ENCODE peak calls at places on chromosomes 13 and 19, in eight cellular contexts. L is epithelial cell of esophagus, D is bronchial epithelial cell, Y is osteocyte, A is activated B cell treated with CpG ODN at 0.5 μM for 24 hours, G is suprapubic skin, M is cardiac muscle cell, J is neural progenitor cell. I is an unnamed sample.

GRCh38 chr13:90591260-90591926 is 756.1 kb upstream of the MIR17HG start:
- DNase-seq in D (peak; percentile 55), G (no peak), M (peak; percentile 54), J (no peak), A (no peak), L (peak; percentile 32), Y (no peak), I (no peak)

GRCh38 chr13:23643828-23644419 is 73.7 kb downstream of the TNFRSF19 start:
- DNase-seq in L (no peak), A (no peak), J (no peak), D (peak; percentile 33), G (no peak), Y (no peak), M (peak; percentile 41), I (no peak)

GRCh38 chr19:55712804-55713631 is 25.2 kb downstream of the NLRP9 start:
- DNase-seq in J (no peak), G (no peak), L (no peak), M (no peak), A (no peak), Y (no peak), D (no peak), I (no peak)

GRCh38 chr19:53927745-53928144 is 18.7 kb downstream of the CACNG7 start:
- DNase-seq in Y (no peak), M (peak; percentile 79), G (no peak), D (peak; percentile 29), J (peak; percentile 91), L (peak; percentile 54), A (no peak), I (no peak)

GRCh38 chr13:34967851-34968562 is 25.9 kb downstream of the NBEA start:
- DNase-seq in M (no peak), Y (no peak), A (no peak), J (no peak), L (peak; percentile 24), D (peak; percentile 58), G (no peak), I (no peak)

GRCh38 chr19:8988204-8988603 is 22.0 kb downstream of the MUC16 start:
- DNase-seq in A (no peak), G (no peak), L (no peak), D (no peak), M (no peak), Y (no peak), J (peak; percentile 15), I (no peak)

GRCh38 chr13:106851251-106851650 is 283.3 kb upstream of the ARGLU1 start:
- DNase-seq in M (no peak), A (no peak), J (no peak), Y (no peak), D (peak; percentile 27), L (peak; percentile 36), G (no peak), I (no peak)

GRCh38 chr19:53908106-53908932 is 759 bp upstream of the CACNG7 start:
- DNase-seq in L (peak; percentile 35), D (peak; percentile 19), A (no peak), Y (no peak), J (peak; percentile 88), M (peak; percentile 79), G (no peak), I (no peak)

GRCh38 chr13:51958217-51958547 is 53.1 kb downstream of the ATP7B start:
- DNase-seq in A (no peak), J (no peak), D (peak; percentile 15), M (no peak), G (no peak), Y (no peak), L (no peak), I (no peak)

GRCh38 chr13:22618002-22618401 is 562.8 kb upstream of the SGCG start:
- DNase-seq in G (no peak), L (no peak), Y (no peak), M (no peak), D (no peak), J (no peak), A (no peak), I (no peak)

GRCh38 chr19:44657211-44657921 is 13.7 kb downstream of the PVR start:
- DNase-seq in G (peak; percentile 73), D (peak; percentile 29), J (peak; percentile 81), M (peak; percentile 82), L (peak; percentile 48), Y (peak; percentile 91), A (peak; percentile 58), I (peak; percentile 65)

GRCh38 chr13:84962141-84962750 is 837.0 kb downstream of the SLITRK6 start:
- DNase-seq in M (no peak), D (no peak), L (no peak), Y (no peak), J (no peak), G (no peak), A (no peak), I (no peak)

GRCh38 chr13:32318072-32318471 is 2.8 kb downstream of the BRCA2 start:
- DNase-seq in Y (no peak), L (no peak), J (no peak), A (no peak), D (no peak), M (no peak), G (no peak), I (no peak)

DNA sequence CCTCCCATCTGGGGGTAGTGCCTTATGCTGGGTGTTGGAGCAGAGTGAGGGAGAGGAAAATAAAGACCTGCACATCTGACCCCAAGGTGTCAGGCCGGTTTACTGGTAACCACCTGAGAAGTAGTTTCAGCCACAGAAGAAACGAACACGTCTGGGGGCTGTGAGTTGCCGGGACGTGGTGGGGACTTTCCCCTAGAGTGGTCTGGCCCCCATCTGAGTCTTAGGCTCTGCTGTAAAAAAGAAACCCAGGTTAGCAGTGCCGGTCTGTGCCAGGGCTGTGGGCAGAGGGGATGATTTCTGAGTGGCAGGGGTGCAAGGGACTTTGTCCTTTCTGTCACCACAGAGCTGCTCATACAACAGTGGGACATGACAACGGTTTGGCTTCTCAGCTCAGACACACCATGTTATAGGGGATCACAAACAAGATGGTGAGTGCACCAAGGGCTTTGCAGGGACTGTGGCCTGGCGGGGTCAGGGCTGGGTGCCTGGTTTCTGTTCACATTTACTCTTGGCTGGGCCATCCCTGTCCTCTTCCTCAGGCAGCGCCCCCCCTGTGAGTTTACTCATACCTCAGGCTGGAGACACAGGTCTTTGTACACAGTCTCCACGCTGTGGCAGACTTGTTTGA is 9.0 kb downstream of the GCDH start:
- DNase-seq in Y (no peak), J (no peak), D (no peak), A (no peak), L (no peak), G (no peak), M (no peak), I (no peak)
- TF ChIP-seq CTCF in Y (no peak), J (no peak), D (no peak), A (no peak), L (no peak), G (no peak), M (no peak), I (no peak)

DNA sequence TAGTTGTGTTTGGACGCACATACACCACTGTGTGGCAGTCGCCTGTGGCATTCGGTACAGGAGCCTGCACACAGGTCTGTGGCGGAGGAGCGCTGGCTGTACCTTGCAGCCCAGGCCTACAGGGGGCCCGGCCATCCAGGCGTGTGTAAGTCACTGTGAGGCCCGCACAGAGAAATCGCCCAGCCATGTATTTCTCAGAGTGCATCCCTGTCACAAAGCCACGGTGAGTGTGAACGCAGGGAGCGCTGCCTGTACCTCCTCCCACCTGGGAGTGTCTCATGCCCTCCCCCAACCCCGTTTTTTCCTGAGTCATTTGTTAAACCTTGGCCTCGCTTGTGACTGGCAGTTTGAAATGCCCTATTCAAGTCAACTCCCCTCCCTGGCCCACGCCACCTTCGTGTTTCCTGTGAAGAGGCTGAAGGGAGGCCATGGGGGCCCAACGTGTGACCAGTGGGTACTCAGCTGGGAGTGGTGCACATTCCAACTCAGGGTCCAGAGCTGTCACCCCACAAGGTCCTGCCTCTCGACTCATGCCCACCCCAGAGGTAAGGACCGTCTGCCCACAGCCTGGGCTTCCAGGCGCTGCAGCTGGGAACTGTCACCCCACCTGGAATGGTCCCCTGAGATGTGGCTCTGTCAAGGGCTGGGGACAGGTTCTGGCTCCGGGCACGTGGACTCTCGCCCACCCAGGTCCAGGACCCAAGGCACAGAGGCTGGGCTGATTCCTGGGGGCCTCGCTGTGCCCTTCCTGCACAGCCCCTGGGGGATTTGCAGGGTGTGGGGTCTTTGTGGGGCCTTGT is 11.6 kb upstream of the RASA3 start:
- DNase-seq in L (no peak), G (peak; percentile 64), J (peak; percentile 76), D (no peak), M (no peak), Y (no peak), A (peak; percentile 45), I (no peak)
- TF ChIP-seq CTCF in L (no peak), G (no peak), J (peak; percentile 57), D (peak; percentile 1), M (peak; percentile 13), Y (peak; percentile 7), A (no peak), I (no peak)

DNA sequence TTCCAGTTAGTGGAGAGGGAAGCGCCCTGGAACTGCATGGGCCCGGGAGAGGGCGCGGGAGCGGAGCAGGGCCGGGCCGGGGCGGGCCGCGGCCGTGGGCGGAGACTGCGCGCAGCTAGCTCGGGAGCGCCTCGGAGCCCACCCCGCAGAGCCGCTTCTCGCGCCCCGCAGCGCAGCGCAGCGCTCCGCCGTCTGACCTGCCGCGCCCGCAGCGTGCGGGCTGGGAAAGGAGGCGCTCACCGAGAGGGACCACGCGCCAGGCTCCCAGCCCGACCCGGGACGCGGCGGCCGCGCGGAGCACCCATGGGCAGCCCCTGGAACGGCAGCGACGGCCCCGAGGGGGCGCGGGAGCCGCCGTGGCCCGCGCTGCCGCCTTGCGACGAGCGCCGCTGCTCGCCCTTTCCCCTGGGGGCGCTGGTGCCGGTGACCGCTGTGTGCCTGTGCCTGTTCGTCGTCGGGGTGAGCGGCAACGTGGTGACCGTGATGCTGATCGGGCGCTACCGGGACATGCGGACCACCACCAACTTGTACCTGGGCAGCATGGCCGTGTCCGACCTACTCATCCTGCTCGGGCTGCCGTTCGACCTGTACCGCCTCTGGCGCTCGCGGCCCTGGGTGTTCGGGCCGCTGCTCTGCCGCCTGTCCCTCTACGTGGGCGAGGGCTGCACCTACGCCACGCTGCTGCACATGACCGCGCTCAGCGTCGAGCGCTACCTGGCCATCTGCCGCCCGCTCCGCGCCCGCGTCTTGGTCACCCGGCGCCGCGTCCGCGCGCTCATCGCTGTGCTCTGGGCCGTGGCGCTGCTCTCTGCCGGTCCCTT is at the start of gene MLNR:
- DNase-seq in D (no peak), M (peak; percentile 49), G (no peak), L (peak; percentile 38), Y (no peak), J (peak; percentile 76), A (peak; percentile 33), I (no peak)
- TF ChIP-seq CTCF in D (peak; percentile 6), M (no peak), G (no peak), L (no peak), Y (no peak), J (peak; percentile 51), A (no peak), I (peak; percentile 65)

DNA sequence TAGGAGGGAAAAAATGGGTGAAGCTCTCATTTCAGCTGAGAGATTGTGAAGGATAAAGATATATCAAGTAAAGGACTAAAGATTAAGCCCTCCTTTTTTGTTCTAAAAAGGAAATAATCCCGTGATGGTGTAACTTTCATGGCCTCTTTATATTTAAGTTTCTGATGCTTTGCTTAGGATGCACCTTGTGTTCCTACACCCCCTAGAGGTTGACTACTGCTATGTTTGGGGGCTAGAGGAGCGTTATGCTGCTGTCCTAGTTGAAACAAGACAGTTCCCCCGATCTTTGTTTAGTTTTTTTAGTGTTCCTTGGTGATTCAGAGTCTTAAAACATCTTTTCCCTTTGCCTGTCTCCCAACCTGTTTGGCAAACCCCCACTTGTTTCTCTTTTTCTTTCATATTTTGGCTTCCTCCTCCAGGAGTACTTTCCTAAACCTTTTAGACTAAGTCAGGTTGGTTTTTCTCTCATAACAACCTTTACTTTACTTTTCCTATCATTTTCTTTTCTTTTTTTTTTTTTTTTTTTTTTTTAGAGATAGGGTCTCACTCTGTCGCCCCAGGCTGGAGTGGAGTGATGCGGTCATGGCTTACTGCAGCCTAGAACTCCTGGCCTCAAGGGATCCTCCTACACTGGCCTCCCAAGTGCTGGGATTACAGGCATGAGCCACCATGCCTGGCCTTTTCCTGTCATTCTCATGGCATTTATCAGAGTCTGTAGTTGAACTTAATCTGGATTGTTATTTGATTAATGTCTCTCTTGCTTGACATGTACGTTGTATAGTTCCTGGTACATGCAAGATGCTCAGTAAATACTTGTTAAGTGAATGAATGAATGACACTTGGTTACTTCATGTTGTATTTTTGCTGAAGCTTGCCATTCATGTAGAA is 2.8 kb downstream of the UBA2 start:
- DNase-seq in G (no peak), A (no peak), J (peak; percentile 66), L (peak; percentile 57), D (peak; percentile 60), Y (no peak), M (peak; percentile 68), I (no peak)
- TF ChIP-seq CTCF in G (peak; percentile 60), A (peak; percentile 16), J (peak; percentile 68), L (peak; percentile 65), D (peak; percentile 64), Y (peak; percentile 69), M (peak; percentile 85), I (peak; percentile 66)

I was measured in CD14-positive monocyte.